ENCODE peak calls at places on chromosomes 11 and 22, in ten cellular contexts. L is RPMI7951; Y is nucleus accumbens; W is neural crest cell; V is stimulated activated CD4-positive, alpha-beta T cell treated with anti-CD3 and anti-CD28 coated beads, Interleukin-1b, Interleukin-23, amount 100 ng/mL, for 48 hours; T is choroid plexus epithelial cell; O is T-cell; C is colonic mucosa; Q is posterior cingulate gyrus; A is EH. M is an unnamed sample.

GRCh38 chr22:31333648-31334047 is 12.5 kb downstream of the PATZ1 start:
- DNase-seq in L (no peak), Y (no peak), W (no peak), V (no peak), T (no peak), O (no peak), C (no peak), Q (no peak), A (no peak), M (no peak)

GRCh38 chr11:75603791-75604736 is 42.0 kb downstream of the SERPINH1 start:
- DNase-seq in L (peak; percentile 85), Y (no peak), W (no peak), V (no peak), T (peak; percentile 74), O (no peak), C (no peak), Q (no peak), A (peak; percentile 93), M (no peak)

GRCh38 chr22:44179989-44180705 is 578 bp upstream of the PARVG start:
- DNase-seq in L (no peak), Y (no peak), W (no peak), V (no peak), T (no peak), O (no peak), C (no peak), Q (no peak), A (no peak), M (no peak)

GRCh38 chr22:17836977-17837742 is 62.9 kb upstream of the BID start:
- DNase-seq in L (no peak), Y (no peak), W (no peak), V (no peak), T (peak; percentile 8), O (no peak), C (no peak), Q (no peak), A (no peak), M (no peak)

GRCh38 chr11:121841487-121842167 is 274.4 kb downstream of the BLID start:
- DNase-seq in L (peak; percentile 83), Y (no peak), W (no peak), V (no peak), T (peak; percentile 93), O (no peak), C (no peak), Q (no peak), A (peak; percentile 90), M (no peak)

GRCh38 chr22:30214703-30215405 is 31.7 kb downstream of the LIF start:
- DNase-seq in L (no peak), Y (no peak), W (no peak), V (no peak), T (no peak), O (no peak), C (no peak), Q (no peak), A (no peak), M (no peak)

GRCh38 chr11:63639195-63639832 is 25.1 kb upstream of the PLAAT3 start:
- DNase-seq in L (peak; percentile 10), Y (no peak), W (no peak), V (no peak), T (peak; percentile 42), O (no peak), C (no peak), Q (no peak), A (peak; percentile 34), M (no peak)

GRCh38 chr11:976431-977160 is 50.9 kb downstream of the AP2A2 start:
- DNase-seq in L (peak; percentile 22), Y (peak; percentile 72), W (no peak), V (no peak), T (no peak), O (no peak), C (no peak), Q (peak; percentile 65), A (no peak), M (no peak)

GRCh38 chr11:118230088-118230487 is 5.3 kb upstream of the JAML start:
- DNase-seq in L (no peak), Y (no peak), W (no peak), V (no peak), T (no peak), O (peak; percentile 60), C (no peak), Q (no peak), A (no peak), M (no peak)

GRCh38 chr11:21056644-21057043 is 387.3 kb downstream of the NELL1 start:
- DNase-seq in L (no peak), Y (no peak), W (no peak), V (no peak), T (no peak), O (no peak), C (no peak), Q (no peak), A (no peak), M (no peak)

GRCh38 chr11:105046898-105047579 is 1.9 kb upstream of the CARD16 start:
- DNase-seq in L (peak; percentile 94), Y (no peak), W (no peak), V (no peak), T (peak; percentile 99), O (no peak), C (peak; percentile 46), Q (no peak), A (peak; percentile 100), M (peak; percentile 35)

GRCh38 chr11:65851083-65851579 is 6.8 kb downstream of the CFL1 start:
- DNase-seq in L (peak; percentile 52), Y (no peak), W (peak; percentile 51), V (no peak), T (peak; percentile 33), O (no peak), C (peak; percentile 55), Q (no peak), A (peak; percentile 51), M (no peak)

GRCh38 chr11:34816698-34817213 is 99.4 kb downstream of the APIP start:
- DNase-seq in L (no peak), Y (no peak), W (no peak), V (no peak), T (no peak), O (no peak), C (no peak), Q (no peak), A (no peak), M (no peak)

GRCh38 chr11:116449522-116449921 is 323.3 kb downstream of the BUD13 start:
- DNase-seq in L (no peak), Y (no peak), W (no peak), V (no peak), T (no peak), O (no peak), C (no peak), Q (no peak), A (no peak), M (no peak)

GRCh38 chr11:31793264-31793663 is 17.9 kb downstream of the PAX6 start:
- DNase-seq in L (no peak), Y (no peak), W (no peak), V (no peak), T (no peak), O (no peak), C (no peak), Q (no peak), A (no peak), M (no peak)

GRCh38 chr11:788953-789940 is 643 bp downstream of the CEND1 start:
- DNase-seq in L (no peak), Y (no peak), W (no peak), V (no peak), T (no peak), O (no peak), C (no peak), Q (no peak), A (no peak), M (no peak)

GRCh38 chr11:119624102-119624615 is 104.8 kb downstream of the NECTIN1 start:
- DNase-seq in L (no peak), Y (no peak), W (no peak), V (no peak), T (no peak), O (no peak), C (no peak), Q (no peak), A (no peak), M (no peak)

GRCh38 chr11:77474509-77475070 is 696 bp upstream of the PAK1 start:
- DNase-seq in L (no peak), Y (no peak), W (no peak), V (no peak), T (no peak), O (no peak), C (no peak), Q (no peak), A (no peak), M (no peak)

GRCh38 chr22:35150163-35151107 is 84.5 kb downstream of the ISX start:
- DNase-seq in L (peak; percentile 37), Y (peak; percentile 35), W (peak; percentile 87), V (peak; percentile 67), T (peak; percentile 50), O (peak; percentile 37), C (peak; percentile 77), Q (peak; percentile 73), A (peak; percentile 45), M (peak; percentile 73)

GRCh38 chr22:44193537-44193896 is 12.8 kb downstream of the PARVG start:
- DNase-seq in L (peak; percentile 34), Y (no peak), W (no peak), V (no peak), T (no peak), O (no peak), C (no peak), Q (no peak), A (no peak), M (no peak)

GRCh38 chr11:94796863-94797262 is 28.7 kb downstream of the AMOTL1 start:
- DNase-seq in L (peak; percentile 35), Y (no peak), W (no peak), V (no peak), T (no peak), O (no peak), C (no peak), Q (no peak), A (peak; percentile 60), M (no peak)

GRCh38 chr22:37907036-37907954 is 1.2 kb downstream of the MICALL1 start:
- DNase-seq in L (no peak), Y (no peak), W (no peak), V (no peak), T (peak; percentile 47), O (no peak), C (no peak), Q (no peak), A (peak; percentile 58), M (no peak)

GRCh38 chr11:28615542-28615941 is 507.4 kb downstream of the METTL15 start:
- DNase-seq in L (no peak), Y (no peak), W (no peak), V (no peak), T (no peak), O (no peak), C (no peak), Q (no peak), A (no peak), M (no peak)

GRCh38 chr11:49851971-49852389 is 100.2 kb upstream of the OR4C13 start:
- DNase-seq in L (no peak), Y (no peak), W (no peak), V (no peak), T (no peak), O (no peak), C (no peak), Q (no peak), A (no peak), M (no peak)